ENCODE peak calls at places on chromosome 2, in six cellular contexts. One of them, this sample, is unnamed.

GRCh38 chr2:48169066-48169724 is 262.9 kb upstream of the FBXO11 start:
- DNase-seq in NCI-H2029: no peak
- DNase-seq in activated T-helper 1 cell treated with Interleukin-2 at 50 U/mL for 16 hours: no peak
- DNase-seq in Caki2: no peak
- DNase-seq in activated CD4-positive, alpha-beta T cell treated with anti-CD3 and anti-CD28 coated beads, Interleukin-2, amount 50 U/mL, for 24 hours: no peak
- DNase-seq in right cardiac atrium: no peak
- DNase-seq in this sample: no peak

GRCh38 chr2:48282281-48282680 is 247.7 kb upstream of the STON1 start:
- DNase-seq in NCI-H2029: no peak
- DNase-seq in activated T-helper 1 cell treated with Interleukin-2 at 50 U/mL for 16 hours: no peak
- DNase-seq in Caki2: no peak
- DNase-seq in activated CD4-positive, alpha-beta T cell treated with anti-CD3 and anti-CD28 coated beads, Interleukin-2, amount 50 U/mL, for 24 hours: no peak
- DNase-seq in right cardiac atrium: no peak
- DNase-seq in this sample: no peak

GRCh38 chr2:102932521-102932920 is 170.7 kb downstream of the TMEM182 start:
- DNase-seq in NCI-H2029: no peak
- DNase-seq in activated T-helper 1 cell treated with Interleukin-2 at 50 U/mL for 16 hours: no peak
- DNase-seq in Caki2: peak
- DNase-seq in activated CD4-positive, alpha-beta T cell treated with anti-CD3 and anti-CD28 coated beads, Interleukin-2, amount 50 U/mL, for 24 hours: no peak
- DNase-seq in right cardiac atrium: no peak
- DNase-seq in this sample: no peak

GRCh38 chr2:39008663-39009062 is 112.2 kb downstream of the SOS1 start:
- DNase-seq in NCI-H2029: no peak
- DNase-seq in activated T-helper 1 cell treated with Interleukin-2 at 50 U/mL for 16 hours: no peak
- DNase-seq in Caki2: no peak
- DNase-seq in activated CD4-positive, alpha-beta T cell treated with anti-CD3 and anti-CD28 coated beads, Interleukin-2, amount 50 U/mL, for 24 hours: no peak
- DNase-seq in right cardiac atrium: no peak
- DNase-seq in this sample: no peak

GRCh38 chr2:158325031-158325781 is 131.3 kb downstream of the CCDC148 start:
- DNase-seq in NCI-H2029: no peak
- DNase-seq in activated T-helper 1 cell treated with Interleukin-2 at 50 U/mL for 16 hours: no peak
- DNase-seq in Caki2: peak
- DNase-seq in activated CD4-positive, alpha-beta T cell treated with anti-CD3 and anti-CD28 coated beads, Interleukin-2, amount 50 U/mL, for 24 hours: no peak
- DNase-seq in right cardiac atrium: no peak
- DNase-seq in this sample: no peak

GRCh38 chr2:175726213-175726612 is 275.9 kb downstream of the LNPK start:
- DNase-seq in NCI-H2029: no peak
- DNase-seq in activated T-helper 1 cell treated with Interleukin-2 at 50 U/mL for 16 hours: no peak
- DNase-seq in Caki2: peak
- DNase-seq in activated CD4-positive, alpha-beta T cell treated with anti-CD3 and anti-CD28 coated beads, Interleukin-2, amount 50 U/mL, for 24 hours: no peak
- DNase-seq in right cardiac atrium: no peak
- DNase-seq in this sample: no peak

GRCh38 chr2:148932536-148932935 is 57.5 kb downstream of the KIF5C start:
- DNase-seq in NCI-H2029: no peak
- DNase-seq in activated T-helper 1 cell treated with Interleukin-2 at 50 U/mL for 16 hours: no peak
- DNase-seq in Caki2: no peak
- DNase-seq in activated CD4-positive, alpha-beta T cell treated with anti-CD3 and anti-CD28 coated beads, Interleukin-2, amount 50 U/mL, for 24 hours: no peak
- DNase-seq in right cardiac atrium: no peak
- DNase-seq in this sample: no peak

GRCh38 chr2:223696719-223697118 is 94.6 kb upstream of the SCG2 start:
- DNase-seq in NCI-H2029: peak
- DNase-seq in activated T-helper 1 cell treated with Interleukin-2 at 50 U/mL for 16 hours: no peak
- DNase-seq in Caki2: peak
- DNase-seq in activated CD4-positive, alpha-beta T cell treated with anti-CD3 and anti-CD28 coated beads, Interleukin-2, amount 50 U/mL, for 24 hours: no peak
- DNase-seq in right cardiac atrium: no peak
- DNase-seq in this sample: no peak

GRCh38 chr2:31415421-31415820 is 879 bp upstream of the XDH start:
- DNase-seq in NCI-H2029: no peak
- DNase-seq in activated T-helper 1 cell treated with Interleukin-2 at 50 U/mL for 16 hours: no peak
- DNase-seq in Caki2: peak
- DNase-seq in activated CD4-positive, alpha-beta T cell treated with anti-CD3 and anti-CD28 coated beads, Interleukin-2, amount 50 U/mL, for 24 hours: no peak
- DNase-seq in right cardiac atrium: no peak
- DNase-seq in this sample: no peak

GRCh38 chr2:239642406-239643004 is 241.7 kb upstream of the HDAC4 start:
- DNase-seq in NCI-H2029: no peak
- DNase-seq in activated T-helper 1 cell treated with Interleukin-2 at 50 U/mL for 16 hours: no peak
- DNase-seq in Caki2: no peak
- DNase-seq in activated CD4-positive, alpha-beta T cell treated with anti-CD3 and anti-CD28 coated beads, Interleukin-2, amount 50 U/mL, for 24 hours: no peak
- DNase-seq in right cardiac atrium: no peak
- DNase-seq in this sample: no peak

GRCh38 chr2:141595531-141595930 is 535.3 kb downstream of the LRP1B start:
- DNase-seq in NCI-H2029: no peak
- DNase-seq in activated T-helper 1 cell treated with Interleukin-2 at 50 U/mL for 16 hours: no peak
- DNase-seq in Caki2: no peak
- DNase-seq in activated CD4-positive, alpha-beta T cell treated with anti-CD3 and anti-CD28 coated beads, Interleukin-2, amount 50 U/mL, for 24 hours: no peak
- DNase-seq in right cardiac atrium: no peak
- DNase-seq in this sample: no peak

GRCh38 chr2:116180072-116180471 is 1634.4 kb upstream of the DDX18 start:
- DNase-seq in NCI-H2029: no peak
- DNase-seq in activated T-helper 1 cell treated with Interleukin-2 at 50 U/mL for 16 hours: no peak
- DNase-seq in Caki2: no peak
- DNase-seq in activated CD4-positive, alpha-beta T cell treated with anti-CD3 and anti-CD28 coated beads, Interleukin-2, amount 50 U/mL, for 24 hours: no peak
- DNase-seq in right cardiac atrium: no peak
- DNase-seq in this sample: no peak

GRCh38 chr2:40401896-40402295 is 50.0 kb downstream of the SLC8A1 start:
- DNase-seq in NCI-H2029: no peak
- DNase-seq in activated T-helper 1 cell treated with Interleukin-2 at 50 U/mL for 16 hours: no peak
- DNase-seq in Caki2: peak
- DNase-seq in activated CD4-positive, alpha-beta T cell treated with anti-CD3 and anti-CD28 coated beads, Interleukin-2, amount 50 U/mL, for 24 hours: no peak
- DNase-seq in right cardiac atrium: no peak
- DNase-seq in this sample: no peak

GRCh38 chr2:239393401-239393940 is 7.3 kb downstream of the HDAC4 start:
- DNase-seq in NCI-H2029: no peak
- DNase-seq in activated T-helper 1 cell treated with Interleukin-2 at 50 U/mL for 16 hours: no peak
- DNase-seq in Caki2: no peak
- DNase-seq in activated CD4-positive, alpha-beta T cell treated with anti-CD3 and anti-CD28 coated beads, Interleukin-2, amount 50 U/mL, for 24 hours: no peak
- DNase-seq in right cardiac atrium: peak
- DNase-seq in this sample: no peak

GRCh38 chr2:154813636-154814035 is 115.1 kb downstream of the KCNJ3 start:
- DNase-seq in NCI-H2029: no peak
- DNase-seq in activated T-helper 1 cell treated with Interleukin-2 at 50 U/mL for 16 hours: no peak
- DNase-seq in Caki2: no peak
- DNase-seq in activated CD4-positive, alpha-beta T cell treated with anti-CD3 and anti-CD28 coated beads, Interleukin-2, amount 50 U/mL, for 24 hours: no peak
- DNase-seq in right cardiac atrium: no peak
- DNase-seq in this sample: no peak

GRCh38 chr2:215918901-215919585 is 94.3 kb downstream of the MREG start:
- DNase-seq in NCI-H2029: no peak
- DNase-seq in activated T-helper 1 cell treated with Interleukin-2 at 50 U/mL for 16 hours: no peak
- DNase-seq in Caki2: peak
- DNase-seq in activated CD4-positive, alpha-beta T cell treated with anti-CD3 and anti-CD28 coated beads, Interleukin-2, amount 50 U/mL, for 24 hours: no peak
- DNase-seq in right cardiac atrium: no peak
- DNase-seq in this sample: no peak

GRCh38 chr2:11939523-11939922 is 193.1 kb downstream of the LPIN1 start:
- DNase-seq in NCI-H2029: no peak
- DNase-seq in activated T-helper 1 cell treated with Interleukin-2 at 50 U/mL for 16 hours: no peak
- DNase-seq in Caki2: no peak
- DNase-seq in activated CD4-positive, alpha-beta T cell treated with anti-CD3 and anti-CD28 coated beads, Interleukin-2, amount 50 U/mL, for 24 hours: no peak
- DNase-seq in right cardiac atrium: no peak
- DNase-seq in this sample: no peak

GRCh38 chr2:238158018-238158806 is 558 bp upstream of the ERFE start:
- DNase-seq in NCI-H2029: no peak
- DNase-seq in activated T-helper 1 cell treated with Interleukin-2 at 50 U/mL for 16 hours: no peak
- DNase-seq in Caki2: no peak
- DNase-seq in activated CD4-positive, alpha-beta T cell treated with anti-CD3 and anti-CD28 coated beads, Interleukin-2, amount 50 U/mL, for 24 hours: no peak
- DNase-seq in right cardiac atrium: no peak
- DNase-seq in this sample: no peak

GRCh38 chr2:230941202-230942180 is 16.4 kb upstream of the GPR55 start:
- DNase-seq in NCI-H2029: no peak
- DNase-seq in activated T-helper 1 cell treated with Interleukin-2 at 50 U/mL for 16 hours: no peak
- DNase-seq in Caki2: no peak
- DNase-seq in activated CD4-positive, alpha-beta T cell treated with anti-CD3 and anti-CD28 coated beads, Interleukin-2, amount 50 U/mL, for 24 hours: no peak
- DNase-seq in right cardiac atrium: no peak
- DNase-seq in this sample: no peak

GRCh38 chr2:101120124-101120996 is 30.8 kb downstream of the TBC1D8 start:
- DNase-seq in NCI-H2029: peak
- DNase-seq in activated T-helper 1 cell treated with Interleukin-2 at 50 U/mL for 16 hours: no peak
- DNase-seq in Caki2: peak
- DNase-seq in activated CD4-positive, alpha-beta T cell treated with anti-CD3 and anti-CD28 coated beads, Interleukin-2, amount 50 U/mL, for 24 hours: no peak
- DNase-seq in right cardiac atrium: peak
- DNase-seq in this sample: no peak

GRCh38 chr2:142100139-142100873 is 30.5 kb downstream of the LRP1B start:
- DNase-seq in NCI-H2029: no peak
- DNase-seq in activated T-helper 1 cell treated with Interleukin-2 at 50 U/mL for 16 hours: no peak
- DNase-seq in Caki2: no peak
- DNase-seq in activated CD4-positive, alpha-beta T cell treated with anti-CD3 and anti-CD28 coated beads, Interleukin-2, amount 50 U/mL, for 24 hours: no peak
- DNase-seq in right cardiac atrium: no peak
- DNase-seq in this sample: no peak

GRCh38 chr2:220148849-220149248 is 521.4 kb downstream of the SLC4A3 start:
- DNase-seq in NCI-H2029: no peak
- DNase-seq in activated T-helper 1 cell treated with Interleukin-2 at 50 U/mL for 16 hours: no peak
- DNase-seq in Caki2: no peak
- DNase-seq in activated CD4-positive, alpha-beta T cell treated with anti-CD3 and anti-CD28 coated beads, Interleukin-2, amount 50 U/mL, for 24 hours: no peak
- DNase-seq in right cardiac atrium: peak
- DNase-seq in this sample: no peak

GRCh38 chr2:117065912-117066311 is 748.6 kb upstream of the DDX18 start:
- DNase-seq in NCI-H2029: no peak
- DNase-seq in activated T-helper 1 cell treated with Interleukin-2 at 50 U/mL for 16 hours: no peak
- DNase-seq in Caki2: no peak
- DNase-seq in activated CD4-positive, alpha-beta T cell treated with anti-CD3 and anti-CD28 coated beads, Interleukin-2, amount 50 U/mL, for 24 hours: no peak
- DNase-seq in right cardiac atrium: no peak
- DNase-seq in this sample: no peak

GRCh38 chr2:46275995-46276394 is 21.2 kb upstream of the EPAS1 start:
- DNase-seq in NCI-H2029: no peak
- DNase-seq in activated T-helper 1 cell treated with Interleukin-2 at 50 U/mL for 16 hours: no peak
- DNase-seq in Caki2: no peak
- DNase-seq in activated CD4-positive, alpha-beta T cell treated with anti-CD3 and anti-CD28 coated beads, Interleukin-2, amount 50 U/mL, for 24 hours: no peak
- DNase-seq in right cardiac atrium: peak
- DNase-seq in this sample: no peak

This sample was measured in natural killer cell.